ENCODE peak calls at places on chromosomes 16 and 17, in eight cellular contexts. O is heart right ventricle, E is progenitor cell of endocrine pancreas, M is Calu3, X is BE2C, R is nephron progenitor cell, W is pancreas, G is GM13976. F is an unnamed sample.
A peak's percentile ranks its signal among the peaks of the same experiment; 100 is the strongest.

GRCh38 chr16:20760346-20760745 is 3.5 kb upstream of the ACSM3 start:
- DNase-seq in O (no peak), E (no peak), M (no peak), X (no peak), R (no peak), W (no peak), G (no peak), F (no peak)

GRCh38 chr17:17414316-17414937 is 62.4 kb upstream of the MED9 start:
- DNase-seq in O (peak; percentile 28), E (no peak), M (no peak), X (no peak), R (no peak), W (no peak), G (no peak), F (no peak)

GRCh38 chr17:1041746-1042145 is 44.8 kb downstream of the TIMM22 start:
- DNase-seq in O (no peak), E (no peak), M (no peak), X (no peak), R (no peak), W (no peak), G (no peak), F (no peak)

GRCh38 chr16:4580245-4580644 is 24.1 kb downstream of the C16orf96 start:
- DNase-seq in O (no peak), E (no peak), M (no peak), X (no peak), R (no peak), W (no peak), G (no peak), F (no peak)

GRCh38 chr17:37088913-37089312 is 140.2 kb downstream of the AATF start:
- DNase-seq in O (no peak), E (no peak), M (no peak), X (peak; percentile 46), R (no peak), W (no peak), G (no peak), F (no peak)

GRCh38 chr16:74608381-74608780 is 1.5 kb upstream of the GLG1 start:
- DNase-seq in O (no peak), E (no peak), M (no peak), X (no peak), R (no peak), W (peak; percentile 42), G (no peak), F (no peak)

GRCh38 chr16:72372082-72372615 is 200.2 kb upstream of the PMFBP1 start:
- DNase-seq in O (no peak), E (no peak), M (no peak), X (peak; percentile 12), R (peak; percentile 4), W (no peak), G (no peak), F (no peak)

GRCh38 chr16:84052071-84052622 is 9.6 kb upstream of the SLC38A8 start:
- DNase-seq in O (no peak), E (no peak), M (no peak), X (no peak), R (no peak), W (no peak), G (no peak), F (no peak)

GRCh38 chr17:42276609-42277341 is 584 bp upstream of the STAT5B start:
- DNase-seq in O (peak; percentile 74), E (peak; percentile 62), M (peak; percentile 85), X (peak; percentile 67), R (peak; percentile 39), W (peak; percentile 70), G (no peak), F (peak; percentile 86)

GRCh38 chr16:87457051-87457611 is 35.7 kb downstream of the ZCCHC14 start:
- DNase-seq in O (no peak), E (no peak), M (peak; percentile 43), X (no peak), R (no peak), W (no peak), G (no peak), F (no peak)

GRCh38 chr17:28481081-28481571 is 7.7 kb downstream of the SLC13A2 start:
- DNase-seq in O (no peak), E (no peak), M (no peak), X (no peak), R (no peak), W (no peak), G (no peak), F (no peak)

GRCh38 chr17:44074911-44075285 is 4.4 kb downstream of the G6PC3 start:
- DNase-seq in O (no peak), E (no peak), M (no peak), X (no peak), R (no peak), W (no peak), G (no peak), F (no peak)

GRCh38 chr17:41535764-41536481 is 7.8 kb upstream of the KRT19 start:
- DNase-seq in O (no peak), E (no peak), M (peak; percentile 74), X (no peak), R (no peak), W (no peak), G (no peak), F (no peak)

GRCh38 chr16:64440421-64440831 is 681.4 kb downstream of the CDH11 start:
- DNase-seq in O (peak; percentile 7), E (no peak), M (no peak), X (no peak), R (peak; percentile 1), W (no peak), G (no peak), F (no peak)

GRCh38 chr17:51725185-51725584 is 433.3 kb downstream of the CA10 start:
- DNase-seq in O (no peak), E (no peak), M (no peak), X (no peak), R (no peak), W (no peak), G (no peak), F (no peak)

GRCh38 chr16:9122342-9122741 is 30.9 kb downstream of the HAPSTR1 start:
- DNase-seq in O (no peak), E (no peak), M (no peak), X (no peak), R (no peak), W (no peak), G (no peak), F (no peak)

GRCh38 chr16:9116141-9116540 is 24.7 kb downstream of the HAPSTR1 start:
- DNase-seq in O (no peak), E (no peak), M (no peak), X (no peak), R (no peak), W (no peak), G (no peak), F (no peak)

GRCh38 chr16:9122969-9123368 is 31.5 kb downstream of the HAPSTR1 start:
- DNase-seq in O (no peak), E (no peak), M (no peak), X (no peak), R (no peak), W (no peak), G (no peak), F (no peak)

GRCh38 chr16:9123401-9123800 is 32.0 kb downstream of the HAPSTR1 start:
- DNase-seq in O (no peak), E (no peak), M (no peak), X (no peak), R (no peak), W (no peak), G (no peak), F (no peak)

GRCh38 chr16:9119795-9120194 is 28.4 kb downstream of the HAPSTR1 start:
- DNase-seq in O (peak; percentile 55), E (no peak), M (no peak), X (no peak), R (no peak), W (no peak), G (no peak), F (no peak)
- TF ChIP-seq CTCF in O (no peak), E (no peak), M (no peak), X (no peak), R (no peak), W (no peak), G (no peak), F (no peak)

GRCh38 chr17:35541434-35541833 is 4.0 kb upstream of the SLFN12L start:
- DNase-seq in O (no peak), E (no peak), M (no peak), X (no peak), R (no peak), W (no peak), G (no peak), F (no peak)

GRCh38 chr17:35536664-35537160 is 766 bp downstream of the SLFN12L start:
- DNase-seq in O (no peak), E (no peak), M (no peak), X (no peak), R (no peak), W (no peak), G (no peak), F (no peak)

GRCh38 chr17:35540589-35541404 is 3.3 kb upstream of the SLFN12L start:
- DNase-seq in O (peak; percentile 35), E (no peak), M (no peak), X (no peak), R (no peak), W (no peak), G (no peak), F (no peak)

GRCh38 chr17:35537569-35538209 is at the start of gene SLFN12L:
- DNase-seq in O (no peak), E (no peak), M (no peak), X (no peak), R (no peak), W (no peak), G (no peak), F (no peak)

DNA sequence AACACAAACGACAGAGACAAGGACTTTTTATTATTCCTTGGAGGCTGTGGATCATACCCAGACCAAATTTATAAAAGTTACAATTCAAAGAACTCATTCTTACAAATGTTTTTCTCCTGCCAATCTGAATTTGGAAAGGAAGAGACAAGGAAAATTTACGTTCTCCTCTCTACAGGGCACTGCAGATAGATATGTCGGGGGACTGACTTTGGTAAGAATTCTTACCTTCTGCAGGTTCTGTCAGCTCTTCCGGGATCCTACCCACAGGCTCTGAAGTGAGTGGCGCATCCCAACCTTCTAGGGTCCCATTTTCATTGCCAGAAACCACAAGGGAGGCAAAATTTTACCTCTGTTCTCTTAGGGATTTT is 2.2 kb upstream of the SLFN12L start:
- DNase-seq in O (no peak), E (no peak), M (no peak), X (no peak), R (no peak), W (no peak), G (no peak), F (no peak)
- TF ChIP-seq CTCF in O (no peak), E (no peak), M (peak; percentile 19), X (no peak), R (no peak), W (no peak), G (no peak), F (no peak)

GRCh38 chr17:49779730-49780220 is 8.7 kb upstream of the KAT7 start:
- DNase-seq in O (peak; percentile 42), E (no peak), M (peak; percentile 36), X (peak; percentile 42), R (no peak), W (peak; percentile 23), G (peak; percentile 42), F (no peak)
- TF ChIP-seq CTCF in O (peak; percentile 70), E (peak; percentile 34), M (peak; percentile 52), X (peak; percentile 78), R (peak; percentile 32), W (peak; percentile 10), G (peak; percentile 45), F (peak; percentile 62)

DNA sequence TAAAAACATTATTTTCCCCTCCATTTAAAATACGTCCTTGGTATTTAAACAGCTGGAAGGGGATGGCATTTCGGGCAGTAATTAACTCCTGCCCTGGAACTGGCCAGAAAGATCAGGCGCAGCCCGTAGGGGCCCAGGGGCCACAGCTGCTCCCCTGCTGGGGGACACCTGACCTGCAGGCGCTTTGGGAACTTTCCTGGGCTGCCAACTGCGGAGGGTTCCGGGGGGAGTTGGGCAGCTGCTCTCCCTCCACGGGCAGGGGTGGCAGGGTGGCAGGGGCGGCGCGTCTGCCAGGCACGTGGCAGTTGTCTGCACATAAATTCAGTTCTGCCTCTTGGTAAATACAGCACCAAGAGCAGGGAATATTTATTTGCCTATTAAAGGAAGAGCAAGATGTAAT is 30.1 kb upstream of the CHMP6 start:
- DNase-seq in O (no peak), E (no peak), M (no peak), X (no peak), R (no peak), W (no peak), G (no peak), F (no peak)
- TF ChIP-seq CTCF in O (no peak), E (no peak), M (no peak), X (peak; percentile 35), R (no peak), W (no peak), G (no peak), F (no peak)